ENCODE peak calls at places on chromosomes 13 and 19, in four cellular contexts. One of them, this sample, is unnamed.
A peak's percentile ranks its signal among the peaks of the same experiment; 100 is the strongest.

GRCh38 chr19:11570039-11570462 is 7.4 kb downstream of the ACP5 start:
- DNase-seq in DMS153: no peak
- DNase-seq in ELR: no peak
- DNase-seq in HuH-7.5: no peak
- DNase-seq in this sample: no peak

GRCh38 chr19:49767380-49767779 is 579 bp downstream of the AP2A1 start:
- DNase-seq in DMS153: no peak
- DNase-seq in ELR: peak; percentile 39
- DNase-seq in HuH-7.5: no peak
- DNase-seq in this sample: no peak

GRCh38 chr19:18649371-18650047 is 12.7 kb downstream of the KLHL26 start:
- DNase-seq in DMS153: no peak
- DNase-seq in ELR: no peak
- DNase-seq in HuH-7.5: no peak
- DNase-seq in this sample: no peak

GRCh38 chr13:86864376-86864775 is 806.8 kb upstream of the SLITRK5 start:
- DNase-seq in DMS153: no peak
- DNase-seq in ELR: no peak
- DNase-seq in HuH-7.5: no peak
- DNase-seq in this sample: no peak

GRCh38 chr13:113751491-113751890 is 7.5 kb upstream of the TMEM255B start:
- DNase-seq in DMS153: no peak
- DNase-seq in ELR: no peak
- DNase-seq in HuH-7.5: no peak
- DNase-seq in this sample: no peak

GRCh38 chr19:4224470-4224869 is 4.9 kb upstream of the EBI3 start:
- DNase-seq in DMS153: no peak
- DNase-seq in ELR: no peak
- DNase-seq in HuH-7.5: no peak
- DNase-seq in this sample: no peak

GRCh38 chr13:112769615-112770014 is 79.8 kb downstream of the ATP11A start:
- DNase-seq in DMS153: no peak
- DNase-seq in ELR: no peak
- DNase-seq in HuH-7.5: no peak
- DNase-seq in this sample: no peak

GRCh38 chr19:32890326-32890725 is 20.8 kb upstream of the SLC7A9 start:
- DNase-seq in DMS153: no peak
- DNase-seq in ELR: no peak
- DNase-seq in HuH-7.5: no peak
- DNase-seq in this sample: no peak

GRCh38 chr19:36120984-36121358 is 5.7 kb downstream of the TBCB start:
- DNase-seq in DMS153: no peak
- DNase-seq in ELR: no peak
- DNase-seq in HuH-7.5: no peak
- DNase-seq in this sample: no peak

This sample was measured in HepG2.